ENCODE peak calls at places on chromosomes 3 and 15, in four cellular contexts. P is SK-N-DZ, A is GM20000, Z is hypothalamus. C is an unnamed sample.

GRCh38 chr3:9098716-9099675 is 135.7 kb upstream of the RAD18 start:
- DNase-seq in P (no peak), A (no peak), Z (no peak), C (no peak)

GRCh38 chr15:100769043-100769974 is 110.3 kb upstream of the ALDH1A3 start:
- DNase-seq in P (no peak), A (peak), Z (no peak), C (no peak)

GRCh38 chr3:13710251-13710650 is 161.3 kb downstream of the FBLN2 start:
- DNase-seq in P (no peak), A (no peak), Z (no peak), C (no peak)

GRCh38 chr3:193240850-193241706 is at the start of gene PLAAT1:
- DNase-seq in P (peak), A (peak), Z (no peak), C (no peak)

GRCh38 chr15:74833376-74834107 is 7.1 kb downstream of the CPLX3 start:
- DNase-seq in P (no peak), A (no peak), Z (no peak), C (no peak)

GRCh38 chr3:11155341-11156025 is 1.2 kb downstream of the HRH1 start:
- DNase-seq in P (peak), A (peak), Z (no peak), C (no peak)

GRCh38 chr3:72938471-72939265 is 50.8 kb downstream of the GXYLT2 start:
- DNase-seq in P (peak), A (peak), Z (no peak), C (peak)

GRCh38 chr3:117681619-117682018 is 972.0 kb downstream of the TUSC7 start:
- DNase-seq in P (no peak), A (no peak), Z (no peak), C (no peak)

GRCh38 chr3:101072299-101072698 is 79.1 kb upstream of the ABI3BP start:
- DNase-seq in P (no peak), A (no peak), Z (no peak), C (no peak)

GRCh38 chr15:91939432-91939831 is 85.9 kb downstream of the SLCO3A1 start:
- DNase-seq in P (no peak), A (no peak), Z (no peak), C (no peak)

GRCh38 chr15:45759910-45760309 is 125.1 kb downstream of the SQOR start:
- DNase-seq in P (no peak), A (no peak), Z (no peak), C (no peak)

GRCh38 chr3:22245122-22245521 is 494.1 kb upstream of the ZNF385D start:
- DNase-seq in P (no peak), A (no peak), Z (no peak), C (no peak)

GRCh38 chr15:92503889-92504288 is 110.2 kb downstream of the ST8SIA2 start:
- DNase-seq in P (no peak), A (no peak), Z (no peak), C (no peak)

GRCh38 chr15:83396071-83396470 is 51.1 kb upstream of the SH3GL3 start:
- DNase-seq in P (no peak), A (no peak), Z (no peak), C (no peak)

GRCh38 chr3:32296251-32297204 is 58.0 kb downstream of the CMTM8 start:
- DNase-seq in P (peak), A (peak), Z (no peak), C (peak)

GRCh38 chr15:59200560-59200959 is 6.1 kb upstream of the LDHAL6B start:
- DNase-seq in P (no peak), A (no peak), Z (no peak), C (no peak)

GRCh38 chr3:183502782-183503181 is 52.7 kb downstream of the KLHL6 start:
- DNase-seq in P (no peak), A (no peak), Z (no peak), C (no peak)

GRCh38 chr3:97940034-97940433 is 32.2 kb downstream of the RIOX2 start:
- DNase-seq in P (peak), A (no peak), Z (no peak), C (no peak)